ENCODE peak calls at places on chromosome 16, in ten cellular contexts. B, I, S, M, A, N, L, H, G and U are unnamed samples.

GRCh38 chr16:57882797-57883196 is 80.5 kb upstream of the KIFC3 start:
- DNase-seq in B (no peak), I (no peak), S (peak; percentile 67), M (no peak), A (no peak), N (no peak), L (no peak), H (no peak), G (no peak), U (no peak)

GRCh38 chr16:15682105-15682570 is 32.1 kb downstream of the NDE1 start:
- DNase-seq in B (no peak), I (peak; percentile 83), S (peak; percentile 86), M (no peak), A (peak; percentile 45), N (no peak), L (no peak), H (no peak), G (peak; percentile 69), U (peak; percentile 85)

GRCh38 chr16:278863-279366 is 1.5 kb upstream of the ARHGDIG start:
- DNase-seq in B (no peak), I (peak; percentile 55), S (peak; percentile 21), M (no peak), A (no peak), N (no peak), L (no peak), H (no peak), G (peak; percentile 65), U (no peak)

GRCh38 chr16:84312783-84313382 is 18.2 kb downstream of the WFDC1 start:
- DNase-seq in B (peak; percentile 27), I (no peak), S (no peak), M (no peak), A (peak; percentile 33), N (no peak), L (peak; percentile 69), H (no peak), G (peak; percentile 73), U (no peak)

GRCh38 chr16:79415983-79416641 is 184.4 kb downstream of the MAF start:
- DNase-seq in B (no peak), I (no peak), S (no peak), M (no peak), A (no peak), N (no peak), L (no peak), H (no peak), G (no peak), U (no peak)

GRCh38 chr16:86929149-86929871 is 351.0 kb downstream of the FOXL1 start:
- DNase-seq in B (no peak), I (peak; percentile 84), S (peak; percentile 91), M (no peak), A (no peak), N (no peak), L (no peak), H (peak; percentile 45), G (no peak), U (peak; percentile 29)

GRCh38 chr16:70661534-70661917 is 15.2 kb downstream of the IL34 start:
- DNase-seq in B (no peak), I (no peak), S (no peak), M (no peak), A (no peak), N (no peak), L (no peak), H (no peak), G (no peak), U (no peak)

GRCh38 chr16:54952195-54952594 is 21.5 kb downstream of the IRX5 start:
- DNase-seq in B (no peak), I (no peak), S (no peak), M (no peak), A (no peak), N (no peak), L (no peak), H (no peak), G (no peak), U (no peak)

GRCh38 chr16:30092373-30093010 is 768 bp upstream of the TBX6 start:
- DNase-seq in B (no peak), I (peak; percentile 83), S (peak; percentile 85), M (peak; percentile 38), A (peak; percentile 86), N (peak; percentile 87), L (peak; percentile 92), H (peak; percentile 75), G (peak; percentile 73), U (peak; percentile 82)

GRCh38 chr16:66858740-66859396 is 14.7 kb downstream of the CA7 start:
- DNase-seq in B (no peak), I (peak; percentile 58), S (peak; percentile 53), M (no peak), A (no peak), N (no peak), L (peak; percentile 81), H (peak; percentile 71), G (peak; percentile 72), U (peak; percentile 93)

DNA sequence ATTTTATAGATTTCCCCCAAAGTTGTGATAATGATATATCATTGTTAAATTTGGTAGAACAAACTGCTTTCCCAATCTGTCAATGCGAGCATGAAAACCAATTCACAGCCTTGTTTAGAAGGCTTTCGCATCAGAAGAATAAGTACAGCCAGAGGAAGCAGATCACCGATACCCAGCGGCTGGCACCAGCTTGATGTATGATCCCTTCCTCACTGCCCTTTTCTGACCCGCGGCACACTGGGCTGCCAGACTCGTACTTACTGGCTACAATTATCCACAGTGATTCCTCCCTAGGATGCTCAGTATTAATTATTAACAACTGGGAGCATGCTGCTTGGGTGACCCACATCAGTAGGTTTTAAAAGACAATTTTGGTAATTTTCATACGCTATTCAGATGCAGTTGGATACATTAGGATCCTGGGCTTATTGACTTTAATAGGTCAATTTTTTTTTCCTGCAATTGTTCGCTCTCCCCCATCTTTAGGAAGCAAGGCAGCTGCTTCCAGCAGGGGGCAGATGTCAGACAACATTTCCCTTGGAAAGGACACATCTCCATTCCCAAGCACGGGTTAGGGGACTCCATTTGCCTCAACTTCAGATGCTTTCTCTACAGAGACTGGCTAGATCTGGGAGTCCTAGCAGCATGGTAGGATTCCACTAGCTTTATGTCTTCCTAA is 582.7 kb upstream of the PSMD7 start:
- DNase-seq in B (no peak), I (peak; percentile 1), S (peak; percentile 0), M (peak; percentile 35), A (peak; percentile 51), N (no peak), L (no peak), H (no peak), G (peak; percentile 65), U (peak; percentile 63)
- TF ChIP-seq CTCF in B (peak; percentile 55), I (no peak), S (peak; percentile 5), M (peak; percentile 75), A (peak; percentile 51), N (no peak), L (peak; percentile 40), H (peak; percentile 50), G (peak; percentile 67), U (peak; percentile 58)

DNA sequence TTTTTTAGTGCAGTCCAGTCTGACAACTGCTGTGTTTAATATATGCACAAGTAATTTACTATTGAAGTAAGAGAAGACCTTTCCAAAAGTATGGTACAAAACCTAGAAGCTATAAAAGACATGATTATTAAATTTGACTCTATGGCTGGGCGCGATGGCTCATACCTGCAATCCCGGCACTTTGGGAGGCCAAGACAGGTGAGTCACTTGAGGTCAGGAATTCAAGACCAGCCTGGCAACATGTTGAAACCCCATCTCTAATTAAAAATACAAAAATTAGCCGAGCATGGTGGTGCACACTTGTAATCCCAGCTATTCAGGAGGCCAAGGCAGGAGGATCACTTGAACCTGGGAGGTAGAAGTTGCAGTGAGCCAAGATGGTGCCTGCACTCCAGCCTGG is 41.4 kb upstream of the VWA3A start:
- DNase-seq in B (no peak), I (no peak), S (no peak), M (no peak), A (no peak), N (no peak), L (no peak), H (no peak), G (no peak), U (no peak)
- TF ChIP-seq CTCF in B (no peak), I (no peak), S (no peak), M (no peak), A (no peak), N (no peak), L (no peak), H (no peak), G (no peak), U (no peak)

DNA sequence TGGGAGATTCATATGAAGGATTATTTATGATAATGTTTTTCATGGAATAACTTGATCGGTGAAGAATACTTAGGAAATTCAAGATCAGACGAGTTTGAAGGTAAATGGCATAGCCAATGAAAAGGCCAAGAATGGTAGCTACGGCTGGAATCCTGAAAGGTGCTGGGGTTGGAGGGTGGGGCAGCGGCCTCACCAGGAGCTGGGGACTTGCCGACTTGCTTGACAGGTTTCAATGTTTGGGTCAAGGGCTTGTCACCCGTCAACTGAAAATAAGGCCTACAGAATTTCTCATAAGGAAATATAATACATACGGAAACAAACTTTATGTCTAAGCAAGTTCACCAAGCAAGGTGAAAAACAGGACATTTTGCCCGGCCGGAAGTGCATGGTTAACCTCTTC is 9.9 kb downstream of the CRYM start:
- DNase-seq in B (no peak), I (no peak), S (no peak), M (no peak), A (no peak), N (no peak), L (no peak), H (no peak), G (peak; percentile 59), U (no peak)
- TF ChIP-seq CTCF in B (no peak), I (no peak), S (no peak), M (no peak), A (no peak), N (no peak), L (no peak), H (no peak), G (no peak), U (no peak)

GRCh38 chr16:10039220-10040096 is 142.8 kb downstream of the GRIN2A start:
- DNase-seq in B (peak; percentile 26), I (no peak), S (no peak), M (peak; percentile 55), A (peak; percentile 63), N (no peak), L (no peak), H (no peak), G (no peak), U (no peak)
- TF ChIP-seq CTCF in B (peak; percentile 26), I (no peak), S (no peak), M (peak; percentile 67), A (peak; percentile 36), N (no peak), L (no peak), H (peak; percentile 52), G (no peak), U (peak; percentile 23)